ENCODE peak calls at places on chromosomes 1 and 21, in six cellular contexts. E, O, H, P, X and W are unnamed samples.

GRCh38 chr21:45533731-45534571 is 8.3 kb downstream of the SLC19A1 start:
- DNase-seq in E (no peak), O (no peak), H (no peak), P (no peak), X (no peak), W (no peak)

GRCh38 chr21:33033094-33033951 is 7.6 kb downstream of the OLIG2 start:
- DNase-seq in E (no peak), O (no peak), H (no peak), P (no peak), X (no peak), W (no peak)

GRCh38 chr1:54640863-54641836 is at the start of gene MROH7:
- DNase-seq in E (no peak), O (no peak), H (no peak), P (no peak), X (no peak), W (no peak)

GRCh38 chr1:3313579-3313955 is 140.9 kb upstream of the ARHGEF16 start:
- DNase-seq in E (no peak), O (peak), H (no peak), P (no peak), X (no peak), W (peak)

GRCh38 chr1:103341377-103341880 is 184.1 kb upstream of the RNPC3 start:
- DNase-seq in E (no peak), O (no peak), H (no peak), P (no peak), X (no peak), W (no peak)

GRCh38 chr1:64687725-64688285 is 57.1 kb upstream of the RAVER2 start:
- DNase-seq in E (no peak), O (no peak), H (no peak), P (peak), X (no peak), W (no peak)

GRCh38 chr1:154598871-154599635 is 8.9 kb downstream of the ADAR start:
- DNase-seq in E (no peak), O (no peak), H (no peak), P (no peak), X (no peak), W (no peak)

GRCh38 chr1:91650764-91651163 is 150.1 kb downstream of the CDC7 start:
- DNase-seq in E (no peak), O (no peak), H (no peak), P (no peak), X (no peak), W (peak)

GRCh38 chr1:212152869-212153268 is 117.3 kb downstream of the DTL start:
- DNase-seq in E (no peak), O (no peak), H (no peak), P (no peak), X (no peak), W (no peak)

GRCh38 chr21:16773206-16773605 is 739.6 kb upstream of the CXADR start:
- DNase-seq in E (no peak), O (no peak), H (no peak), P (no peak), X (no peak), W (no peak)

GRCh38 chr1:246947255-246947654 is 15.5 kb upstream of the AHCTF1 start:
- DNase-seq in E (no peak), O (no peak), H (no peak), P (no peak), X (no peak), W (no peak)

GRCh38 chr1:31263408-31263807 is 23.7 kb upstream of the NKAIN1 start:
- DNase-seq in E (no peak), O (no peak), H (no peak), P (no peak), X (no peak), W (no peak)

GRCh38 chr1:147676306-147677085 is 6.2 kb upstream of the ACP6 start:
- DNase-seq in E (no peak), O (no peak), H (no peak), P (peak), X (no peak), W (no peak)

GRCh38 chr1:24545673-24546072 is 10.2 kb upstream of the NCMAP start:
- DNase-seq in E (no peak), O (no peak), H (no peak), P (no peak), X (no peak), W (no peak)

GRCh38 chr1:231508497-231508896 is 20.0 kb upstream of the TSNAX start:
- DNase-seq in E (no peak), O (no peak), H (no peak), P (no peak), X (no peak), W (no peak)

GRCh38 chr1:101216623-101217022 is 20.2 kb upstream of the S1PR1 start:
- DNase-seq in E (no peak), O (no peak), H (no peak), P (peak), X (no peak), W (no peak)

GRCh38 chr1:83627045-83627444 is 371.9 kb downstream of the TTLL7 start:
- DNase-seq in E (no peak), O (no peak), H (no peak), P (no peak), X (no peak), W (no peak)

GRCh38 chr21:39060485-39061099 is 122.7 kb downstream of the PSMG1 start:
- DNase-seq in E (no peak), O (no peak), H (no peak), P (no peak), X (no peak), W (no peak)

GRCh38 chr1:973459-974292 is 7.4 kb downstream of the PLEKHN1 start:
- DNase-seq in E (no peak), O (no peak), H (no peak), P (no peak), X (no peak), W (no peak)

GRCh38 chr21:46454634-46455390 is 3.9 kb upstream of the DIP2A start:
- DNase-seq in E (no peak), O (no peak), H (no peak), P (no peak), X (no peak), W (no peak)

GRCh38 chr1:213070399-213070798 is 19.4 kb downstream of the RPS6KC1 start:
- DNase-seq in E (no peak), O (no peak), H (no peak), P (peak), X (no peak), W (peak)

GRCh38 chr1:53091841-53092645 is 30.0 kb downstream of the PODN start:
- DNase-seq in E (no peak), O (no peak), H (no peak), P (no peak), X (no peak), W (no peak)

GRCh38 chr1:179298952-179299351 is 5.4 kb downstream of the SOAT1 start:
- DNase-seq in E (no peak), O (no peak), H (no peak), P (no peak), X (no peak), W (no peak)

GRCh38 chr1:27137022-27137542 is 17.8 kb downstream of the SLC9A1 start:
- DNase-seq in E (peak), O (no peak), H (no peak), P (no peak), X (peak), W (no peak)

GRCh38 chr1:21351898-21352297 is 61.6 kb upstream of the ECE1 start:
- DNase-seq in E (no peak), O (no peak), H (no peak), P (no peak), X (no peak), W (no peak)

GRCh38 chr1:116586741-116587143 is 15.9 kb upstream of the CD58 start:
- DNase-seq in E (no peak), O (no peak), H (no peak), P (no peak), X (no peak), W (no peak)

GRCh38 chr1:14949836-14950674 is 203.5 kb upstream of the TMEM51 start:
- DNase-seq in E (no peak), O (no peak), H (no peak), P (no peak), X (no peak), W (no peak)

GRCh38 chr1:2971609-2972008 is 49.7 kb upstream of the ACTRT2 start:
- DNase-seq in E (no peak), O (peak), H (no peak), P (no peak), X (no peak), W (no peak)

GRCh38 chr21:36980280-36981048 is 14.0 kb upstream of the HLCS start:
- DNase-seq in E (no peak), O (peak), H (peak), P (peak), X (no peak), W (no peak)

GRCh38 chr1:25747046-25747705 is 52.8 kb upstream of the SELENON start:
- DNase-seq in E (no peak), O (no peak), H (no peak), P (no peak), X (no peak), W (no peak)

GRCh38 chr1:147168626-147169058 is 3.6 kb downstream of the PRKAB2 start:
- DNase-seq in E (no peak), O (no peak), H (no peak), P (peak), X (no peak), W (no peak)

GRCh38 chr1:76254165-76255043 is 179.9 kb downstream of the ST6GALNAC3 start:
- DNase-seq in E (no peak), O (no peak), H (no peak), P (no peak), X (no peak), W (no peak)

GRCh38 chr1:39392851-39393573 is 98.4 kb upstream of the BMP8A start:
- DNase-seq in E (no peak), O (no peak), H (no peak), P (no peak), X (no peak), W (no peak)

GRCh38 chr1:39385067-39385988 is 106.1 kb upstream of the BMP8A start:
- DNase-seq in E (peak), O (no peak), H (no peak), P (no peak), X (no peak), W (no peak)

GRCh38 chr1:39391741-39392679 is 99.4 kb upstream of the BMP8A start:
- DNase-seq in E (peak), O (no peak), H (no peak), P (peak), X (no peak), W (no peak)

GRCh38 chr1:39386997-39387396 is 104.4 kb upstream of the BMP8A start:
- DNase-seq in E (no peak), O (no peak), H (no peak), P (no peak), X (no peak), W (no peak)

GRCh38 chr1:39387452-39387851 is 104.0 kb upstream of the BMP8A start:
- DNase-seq in E (peak), O (no peak), H (no peak), P (peak), X (no peak), W (peak)
- TF ChIP-seq CTCF in E (peak), O (no peak), H (no peak), P (peak), X (no peak), W (peak)

GRCh38 chr1:204623894-204624361 is 61.6 kb downstream of the LRRN2 start:
- DNase-seq in E (peak), O (no peak), H (peak), P (peak), X (no peak), W (no peak)
- TF ChIP-seq CTCF in E (peak), O (peak), H (peak), P (peak), X (no peak), W (no peak)

GRCh38 chr1:180412583-180412982 is 89.8 kb downstream of the ACBD6 start:
- DNase-seq in E (no peak), O (no peak), H (no peak), P (no peak), X (no peak), W (no peak)

GRCh38 chr1:180421614-180422013 is 80.8 kb downstream of the ACBD6 start:
- DNase-seq in E (no peak), O (no peak), H (no peak), P (no peak), X (no peak), W (no peak)

GRCh38 chr1:180415985-180416633 is 86.3 kb downstream of the ACBD6 start:
- DNase-seq in E (peak), O (no peak), H (no peak), P (no peak), X (no peak), W (no peak)
- TF ChIP-seq CTCF in E (peak), O (peak), H (peak), P (peak), X (peak), W (peak)

DNA sequence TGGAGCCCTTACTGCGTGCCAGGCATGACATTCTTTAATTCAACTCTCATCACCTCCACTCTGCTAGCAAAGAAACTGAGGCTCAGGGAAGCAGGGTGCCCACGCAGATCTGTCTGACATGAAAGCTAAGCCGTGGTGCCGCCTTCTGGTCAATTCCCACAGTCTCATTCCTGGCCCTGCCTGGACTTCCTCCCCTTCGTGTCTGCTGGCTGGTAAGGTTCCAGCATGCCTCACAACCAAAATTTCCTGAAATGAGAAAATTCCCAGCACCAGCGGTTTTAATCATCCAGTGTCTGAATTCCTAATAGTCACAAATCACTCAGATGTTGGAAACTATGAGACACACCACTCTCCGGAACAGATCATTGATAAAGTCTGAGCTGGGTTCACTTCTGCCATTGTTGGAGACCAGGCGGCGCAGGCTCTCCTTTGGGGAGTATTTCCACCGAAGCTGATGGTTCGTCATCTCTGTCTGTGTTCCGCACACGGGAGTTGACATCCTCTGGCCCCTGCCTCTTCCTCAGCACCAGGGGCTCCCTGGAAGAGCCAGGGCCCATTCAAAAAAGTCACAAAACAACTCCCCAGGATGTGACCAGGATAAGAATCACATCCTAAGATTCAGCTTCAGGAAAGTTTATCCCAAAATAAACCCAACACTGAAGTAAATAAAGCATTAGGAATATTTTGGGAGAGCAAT is 167.7 kb downstream of the PLPP3 start:
- DNase-seq in E (no peak), O (no peak), H (no peak), P (no peak), X (no peak), W (peak)
- TF ChIP-seq CTCF in E (no peak), O (no peak), H (no peak), P (no peak), X (no peak), W (peak)

DNA sequence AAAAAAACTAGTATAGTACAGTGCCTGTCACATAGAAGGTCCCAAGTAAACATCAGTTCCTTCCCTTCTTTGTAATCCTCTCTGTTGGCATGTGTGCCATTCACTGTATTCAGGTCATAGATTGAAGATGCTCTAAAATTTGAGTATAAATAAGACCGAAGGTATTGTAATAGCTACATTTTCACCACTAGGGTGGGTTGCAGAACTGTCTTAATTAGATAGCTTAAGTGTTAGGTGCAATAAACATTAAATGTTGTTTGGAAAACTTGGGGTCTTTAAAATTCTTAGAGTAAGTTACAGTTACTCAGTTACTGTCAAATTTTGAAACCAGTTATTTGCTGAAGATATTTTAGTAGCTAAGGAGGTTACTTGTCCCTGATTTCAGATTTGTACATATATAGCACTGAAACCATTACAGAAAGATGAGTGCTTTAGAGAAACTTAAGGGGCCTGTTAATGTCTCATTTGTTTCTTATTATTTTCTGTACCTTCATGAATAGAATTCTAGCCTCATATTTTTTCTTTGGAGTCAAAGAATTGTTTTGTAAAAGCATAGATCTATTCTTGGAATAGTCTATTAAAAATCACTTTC is 24.3 kb downstream of the PER3 start:
- DNase-seq in E (no peak), O (no peak), H (no peak), P (no peak), X (no peak), W (peak)
- TF ChIP-seq CTCF in E (peak), O (peak), H (peak), P (peak), X (peak), W (peak)

GRCh38 chr1:233544304-233544703 is 69.6 kb upstream of the KCNK1 start:
- DNase-seq in E (no peak), O (no peak), H (no peak), P (no peak), X (no peak), W (no peak)
- TF ChIP-seq CTCF in E (no peak), O (no peak), H (no peak), P (no peak), X (no peak), W (no peak)

GRCh38 chr1:30109853-30110252 is 613.5 kb downstream of the MATN1 start:
- DNase-seq in E (no peak), O (no peak), H (no peak), P (no peak), X (no peak), W (peak)

GRCh38 chr1:30110826-30111225 is 612.6 kb downstream of the MATN1 start:
- DNase-seq in E (no peak), O (no peak), H (no peak), P (no peak), X (no peak), W (no peak)

GRCh38 chr1:30106125-30106524 is 617.3 kb downstream of the MATN1 start:
- DNase-seq in E (peak), O (peak), H (peak), P (peak), X (no peak), W (no peak)

DNA sequence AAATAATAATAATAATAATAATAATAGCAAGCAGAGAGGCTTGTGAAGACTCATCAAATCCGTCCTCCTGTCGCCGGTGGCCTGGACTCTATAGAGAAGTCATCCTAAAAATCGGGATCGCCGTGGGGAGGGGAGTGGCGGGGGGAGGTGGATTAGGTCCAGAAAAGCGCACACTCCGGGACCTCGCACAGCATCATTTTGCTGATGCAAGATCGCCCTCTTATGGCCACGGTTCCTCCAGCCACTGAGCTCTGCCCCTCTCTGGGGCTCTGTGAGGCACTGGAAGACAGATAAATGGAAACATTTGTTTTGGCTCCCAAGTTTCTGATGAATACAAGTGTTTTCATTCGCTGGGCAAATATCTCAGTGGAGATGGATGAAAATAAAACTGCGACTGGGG is 612.0 kb downstream of the MATN1 start:
- DNase-seq in E (peak), O (peak), H (peak), P (peak), X (no peak), W (no peak)
- TF ChIP-seq CTCF in E (peak), O (peak), H (peak), P (peak), X (no peak), W (peak)

DNA sequence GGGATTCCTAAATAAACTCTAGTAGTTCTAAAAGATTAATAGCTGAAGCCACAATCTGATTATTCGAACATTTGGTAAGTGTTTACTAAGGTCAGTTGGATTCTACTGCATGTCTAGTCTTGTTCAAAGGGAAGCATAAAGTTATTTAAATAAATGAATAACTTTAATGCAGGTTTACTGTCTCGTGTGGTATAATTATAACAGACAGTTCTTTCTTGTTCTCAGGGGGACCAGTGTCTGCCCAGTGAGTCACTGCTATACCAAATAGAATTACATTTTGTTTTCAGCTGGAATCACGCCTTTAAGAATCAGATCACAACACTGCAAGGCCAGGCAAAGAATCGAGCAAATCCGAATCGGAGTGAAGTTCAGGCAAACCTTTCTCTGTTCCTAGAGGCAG is 45.1 kb downstream of the SMG7 start:
- DNase-seq in E (no peak), O (no peak), H (no peak), P (no peak), X (no peak), W (no peak)
- TF ChIP-seq CTCF in E (no peak), O (no peak), H (no peak), P (no peak), X (no peak), W (no peak)

DNA sequence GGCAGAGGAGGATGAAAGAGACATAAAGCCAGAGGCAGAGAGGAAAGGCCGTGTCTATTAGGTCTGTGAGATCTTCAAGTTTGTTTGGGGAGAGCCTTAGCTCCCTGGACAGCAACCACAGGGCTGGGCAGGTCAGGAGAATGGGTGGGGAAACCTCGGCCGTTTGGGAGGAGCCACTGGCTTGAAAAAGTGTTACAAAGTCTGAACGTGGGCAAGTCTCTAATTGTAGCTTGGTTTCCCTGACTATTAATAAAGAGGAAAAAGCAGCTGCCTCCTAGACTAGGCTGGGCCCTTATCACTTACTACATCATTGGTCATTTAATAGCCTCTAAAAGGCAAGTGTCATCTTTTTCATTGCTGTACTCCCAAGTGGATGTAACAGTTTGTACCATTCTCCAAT is at the start of gene CCDC17:
- DNase-seq in E (no peak), O (no peak), H (no peak), P (no peak), X (no peak), W (no peak)
- TF ChIP-seq CTCF in E (no peak), O (no peak), H (no peak), P (no peak), X (no peak), W (no peak)